ENCODE peak calls at places on chromosomes 6 and 20, in five cellular contexts. Y, K, U, E and T are unnamed samples.

GRCh38 chr6:159578629-159579028 is 114.4 kb downstream of the SOD2 start:
- DNase-seq in Y (no peak), K (no peak), U (no peak), E (no peak), T (no peak)

GRCh38 chr20:63100401-63100925 is 93.7 kb upstream of the BHLHE23 start:
- DNase-seq in Y (no peak), K (peak), U (no peak), E (peak), T (no peak)

GRCh38 chr6:136524936-136525413 is 25.2 kb downstream of the MAP7 start:
- DNase-seq in Y (no peak), K (no peak), U (no peak), E (no peak), T (no peak)

GRCh38 chr6:168939041-168939440 is 314.6 kb downstream of the THBS2 start:
- DNase-seq in Y (no peak), K (no peak), U (no peak), E (no peak), T (no peak)

GRCh38 chr6:146905313-146905712 is 298.9 kb upstream of the STXBP5 start:
- DNase-seq in Y (no peak), K (no peak), U (no peak), E (no peak), T (no peak)

GRCh38 chr6:114096553-114097172 is 125.7 kb upstream of the HDAC2 start:
- DNase-seq in Y (no peak), K (no peak), U (no peak), E (no peak), T (no peak)

GRCh38 chr6:168098431-168098861 is 19.4 kb upstream of the FRMD1 start:
- DNase-seq in Y (no peak), K (peak), U (no peak), E (no peak), T (peak)

GRCh38 chr20:64226686-64227576 is 28.6 kb upstream of the PCMTD2 start:
- DNase-seq in Y (no peak), K (no peak), U (no peak), E (no peak), T (no peak)

GRCh38 chr6:134272365-134272764 is 45.5 kb downstream of the SGK1 start:
- DNase-seq in Y (no peak), K (no peak), U (no peak), E (no peak), T (no peak)

GRCh38 chr6:78749326-78749725 is 118.0 kb upstream of the IRAK1BP1 start:
- DNase-seq in Y (no peak), K (no peak), U (no peak), E (no peak), T (no peak)

GRCh38 chr6:91926827-91927226 is 1340.0 kb upstream of the MAP3K7 start:
- DNase-seq in Y (no peak), K (no peak), U (no peak), E (no peak), T (no peak)

GRCh38 chr20:25532015-25532751 is 53.1 kb downstream of the NINL start:
- DNase-seq in Y (no peak), K (no peak), U (no peak), E (no peak), T (no peak)

GRCh38 chr20:60485012-60485760 is 527.0 kb downstream of the CDH26 start:
- DNase-seq in Y (no peak), K (no peak), U (no peak), E (no peak), T (no peak)

GRCh38 chr20:30513050-30513628 is 744.3 kb upstream of the DEFB115 start:
- DNase-seq in Y (no peak), K (no peak), U (no peak), E (no peak), T (peak)

GRCh38 chr6:3911614-3912336 is 62.6 kb downstream of the FAM50B start:
- DNase-seq in Y (no peak), K (no peak), U (peak), E (no peak), T (no peak)

GRCh38 chr6:15901141-15902115 is 227.5 kb upstream of the MYLIP start:
- DNase-seq in Y (peak), K (no peak), U (no peak), E (no peak), T (peak)

GRCh38 chr6:100078509-100078908 is 84.5 kb upstream of the MCHR2 start:
- DNase-seq in Y (no peak), K (no peak), U (no peak), E (no peak), T (no peak)
- TF ChIP-seq CTCF in Y (no peak), K (no peak), U (no peak), E (peak), T (no peak)

DNA sequence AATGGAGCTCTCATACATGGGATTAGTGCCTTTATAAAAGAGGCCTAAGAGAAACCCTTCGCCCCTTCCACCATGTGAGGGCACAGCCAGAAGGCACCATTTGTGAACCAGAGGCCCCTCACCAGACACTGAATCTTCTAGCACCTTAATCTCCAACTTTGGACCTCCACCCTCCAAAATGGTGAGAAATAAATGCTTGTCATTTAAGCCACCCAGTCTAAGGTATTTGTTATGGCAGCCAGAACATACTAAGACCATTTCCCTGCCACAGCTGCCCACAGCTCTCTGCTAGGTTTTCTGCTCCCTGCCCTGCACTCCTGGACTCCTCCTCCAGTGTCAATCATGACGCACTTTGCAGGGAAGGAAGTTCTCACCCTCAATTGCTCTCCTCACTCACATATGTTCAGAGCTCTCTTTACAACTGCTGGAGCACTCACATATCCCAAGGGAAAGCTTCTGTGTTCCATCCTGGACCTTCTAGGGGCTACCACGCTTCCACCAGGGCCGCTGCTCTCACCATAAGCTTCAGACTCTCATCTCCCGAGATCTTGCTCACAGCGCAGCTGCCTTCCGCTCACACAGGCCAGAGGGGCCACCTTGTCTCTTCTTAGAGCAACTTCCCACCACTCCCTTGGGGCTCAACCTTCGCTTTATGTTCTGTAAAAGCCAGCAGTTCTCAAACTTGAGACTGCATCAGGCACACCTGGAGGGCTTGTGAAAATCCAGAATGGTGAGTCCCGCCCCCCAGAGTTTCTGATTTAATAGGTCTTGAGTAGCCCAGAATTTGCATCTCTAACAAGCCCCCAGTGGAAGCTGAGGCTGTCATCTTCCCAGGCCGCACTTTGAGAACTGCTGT is 1.6 kb upstream of the LY86 start:
- DNase-seq in Y (peak), K (no peak), U (no peak), E (no peak), T (no peak)
- TF ChIP-seq CTCF in Y (no peak), K (no peak), U (no peak), E (no peak), T (no peak)

DNA sequence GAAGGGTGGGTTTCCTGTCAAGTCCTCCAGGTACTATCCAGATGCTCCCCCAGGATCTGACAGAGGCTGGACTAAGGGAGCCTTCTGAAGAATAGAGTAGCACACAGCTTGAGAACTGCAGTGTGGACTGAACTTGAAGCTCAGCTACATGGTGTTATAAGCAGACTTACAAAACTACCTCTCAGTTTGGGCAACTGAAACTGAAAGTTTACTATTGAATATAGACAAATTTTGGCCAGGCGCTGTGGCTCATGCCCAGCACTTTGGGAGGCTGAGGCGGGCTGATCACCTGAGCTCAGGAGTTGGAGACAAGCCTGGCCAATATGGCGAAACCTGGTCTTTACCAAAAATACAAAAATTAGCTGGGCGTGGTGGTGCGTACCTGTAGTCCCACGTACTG is 348.5 kb downstream of the PLCB1 start:
- DNase-seq in Y (no peak), K (no peak), U (no peak), E (no peak), T (peak)
- TF ChIP-seq CTCF in Y (no peak), K (no peak), U (no peak), E (no peak), T (no peak)

GRCh38 chr6:105300090-105300489 is 102.8 kb downstream of the PREP start:
- DNase-seq in Y (no peak), K (no peak), U (no peak), E (no peak), T (no peak)

GRCh38 chr6:105304366-105304765 is 98.5 kb downstream of the PREP start:
- DNase-seq in Y (no peak), K (no peak), U (no peak), E (no peak), T (no peak)

GRCh38 chr6:105301072-105301503 is 101.8 kb downstream of the PREP start:
- DNase-seq in Y (no peak), K (no peak), U (no peak), E (no peak), T (no peak)

GRCh38 chr6:105301756-105302616 is 100.9 kb downstream of the PREP start:
- DNase-seq in Y (no peak), K (no peak), U (no peak), E (no peak), T (no peak)

DNA sequence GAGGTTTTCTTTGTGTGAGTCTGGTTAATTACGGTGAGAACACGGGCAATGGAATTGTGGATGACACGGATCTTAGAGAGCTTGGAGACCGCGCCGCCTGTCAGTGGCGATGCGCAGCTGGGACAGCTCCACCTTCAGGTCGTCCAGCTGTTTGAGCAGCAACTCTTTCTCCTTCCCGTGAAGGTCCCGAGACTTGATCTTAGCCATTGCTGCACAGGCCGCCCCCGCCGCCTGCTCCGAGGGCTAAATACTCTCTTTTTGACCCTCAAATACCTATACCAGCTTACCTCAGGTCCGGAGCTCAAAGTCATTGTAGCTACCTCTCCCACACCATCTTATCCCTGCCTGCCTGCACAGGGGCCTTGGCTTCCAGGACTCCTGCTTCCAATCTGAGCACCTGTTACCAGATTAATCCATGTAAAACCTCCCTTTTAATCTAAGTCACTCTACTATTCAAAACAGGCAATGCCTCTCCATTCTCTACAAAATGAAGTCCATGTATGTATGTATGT is 100.2 kb downstream of the PREP start:
- DNase-seq in Y (no peak), K (no peak), U (no peak), E (no peak), T (peak)
- TF ChIP-seq CTCF in Y (no peak), K (no peak), U (no peak), E (no peak), T (no peak)